ENCODE peak calls at places on chromosomes 13 and 19, in six cellular contexts. G, R, A, F, E and W are unnamed samples.

GRCh38 chr13:90800082-90800746 is 547.3 kb upstream of the MIR17HG start:
- DNase-seq in E (no peak), F (no peak), R (peak), G (no peak), A (no peak), W (no peak)

GRCh38 chr19:52749780-52750179 is 14.9 kb upstream of the ZNF611 start:
- DNase-seq in G (no peak), E (no peak), F (no peak), A (no peak), R (no peak), W (no peak)

GRCh38 chr13:79898202-79898826 is 417.4 kb downstream of the NDFIP2 start:
- DNase-seq in F (no peak), A (no peak), G (no peak), E (no peak), R (no peak), W (no peak)

GRCh38 chr19:49857061-49857833 is 6.3 kb downstream of the PTOV1 start:
- DNase-seq in E (no peak), F (no peak), A (peak), G (no peak), R (no peak), W (no peak)

GRCh38 chr19:50639121-50640112 is at the start of gene SYT3:
- DNase-seq in G (no peak), E (no peak), A (peak), F (peak), R (peak), W (peak)

GRCh38 chr19:33778089-33778791 is 18.4 kb upstream of the KCTD15 start:
- DNase-seq in A (peak), G (no peak), E (peak), R (peak), F (peak), W (peak)

GRCh38 chr13:50923272-50923671 is 13.7 kb downstream of the RNASEH2B start:
- DNase-seq in F (no peak), G (no peak), E (no peak), A (no peak), R (no peak), W (no peak)

GRCh38 chr13:64054306-64054705 is 2638.7 kb upstream of the PCDH20 start:
- DNase-seq in A (no peak), F (no peak), E (no peak), G (no peak), R (no peak), W (no peak)

GRCh38 chr13:113981611-113982295 is 7.9 kb upstream of the C13orf46 start:
- DNase-seq in R (no peak), G (no peak), E (no peak), F (no peak), A (peak), W (peak)

GRCh38 chr13:101433895-101434294 is 17.6 kb upstream of the NALCN start:
- DNase-seq in F (no peak), E (no peak), R (no peak), G (no peak), A (no peak), W (no peak)

GRCh38 chr13:33235078-33235477 is 50.5 kb downstream of the STARD13 start:
- DNase-seq in G (no peak), A (no peak), R (no peak), F (no peak), E (peak), W (no peak)
- TF ChIP-seq EP300 in G (no peak), A (no peak), R (no peak), F (no peak), E (no peak), W (no peak)

DNA sequence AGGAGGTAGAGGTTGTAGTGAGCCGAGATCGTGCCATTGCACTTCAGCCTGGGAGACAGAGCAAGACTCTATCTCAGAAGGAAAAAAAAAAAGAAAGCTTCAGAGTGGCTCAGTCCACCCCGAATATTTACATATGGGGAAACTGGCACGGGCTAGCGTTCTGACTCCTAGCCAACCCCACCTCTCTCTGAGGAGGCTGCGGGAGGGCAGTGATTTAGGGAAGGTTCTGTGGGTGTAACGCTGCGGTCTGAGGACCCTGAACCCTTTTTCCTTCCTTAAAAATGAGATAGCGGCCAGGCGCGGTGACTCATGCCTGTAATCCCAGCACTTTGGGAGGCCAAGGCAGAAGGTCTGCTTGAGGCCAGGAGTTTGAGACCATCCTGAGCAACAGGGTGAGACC is 5.0 kb downstream of the LRRC25 start:
- DNase-seq in F (peak), A (no peak), E (no peak), R (peak), G (no peak), W (peak)
- TF ChIP-seq POLR2AphosphoS5 in F (peak), A (peak), E (no peak), R (no peak), G (no peak), W (no peak)

GRCh38 chr13:40404407-40404806 is 262.0 kb downstream of the FOXO1 start:
- DNase-seq in E (no peak), G (no peak), R (no peak), A (no peak), F (no peak), W (peak)
- TF ChIP-seq EP300 in E (no peak), G (no peak), R (no peak), A (no peak), F (no peak), W (no peak)

GRCh38 chr19:30559446-30559845 is 187.3 kb downstream of the ZNF536 start:
- DNase-seq in F (no peak), R (no peak), E (no peak), A (no peak), G (no peak), W (no peak)
- TF ChIP-seq POLR2AphosphoS5 in F (no peak), R (no peak), E (no peak), A (no peak), G (no peak), W (no peak)

DNA sequence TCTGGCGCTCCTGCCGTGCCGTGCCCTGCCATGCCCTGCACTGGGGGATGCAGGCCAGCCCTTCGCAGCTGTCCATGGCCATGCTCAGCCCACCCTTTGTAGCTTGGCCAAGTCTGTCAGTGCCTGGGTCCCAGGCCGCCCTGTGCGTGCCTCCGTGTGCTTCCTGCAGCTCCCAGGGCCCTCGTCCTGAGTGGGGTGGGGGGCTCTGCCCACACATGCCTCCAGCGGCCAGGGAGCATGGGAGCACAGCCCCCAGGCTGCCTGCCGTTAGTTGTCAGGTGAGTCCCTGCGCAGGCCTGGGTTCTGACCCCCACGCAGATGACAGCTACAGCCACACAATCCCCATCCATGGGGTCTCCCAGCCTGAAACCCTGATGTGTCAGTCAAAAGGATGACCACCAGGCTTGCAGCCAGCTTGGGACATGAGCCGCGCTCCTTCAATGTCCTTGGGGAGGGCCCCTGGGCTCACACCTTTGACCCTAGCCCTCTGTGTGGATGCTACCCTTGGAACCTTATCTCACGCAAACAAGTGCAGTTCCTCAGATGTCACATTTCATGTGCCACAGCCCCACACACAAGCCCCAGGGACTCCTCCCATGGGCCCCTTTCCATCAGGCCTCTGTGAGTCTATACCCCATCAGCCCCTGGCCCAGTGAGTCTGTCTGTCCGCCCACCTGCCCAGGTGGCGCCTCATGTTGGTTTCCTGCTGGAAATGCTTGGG is 24.5 kb downstream of the TMED1 start:
- DNase-seq in R (no peak), F (no peak), G (no peak), A (no peak), E (peak), W (no peak)
- TF ChIP-seq EP300 in R (no peak), F (no peak), G (no peak), A (no peak), E (no peak), W (no peak)

GRCh38 chr19:35410487-35410886 is 37.6 kb upstream of the FFAR2 start:
- DNase-seq in G (no peak), F (no peak), E (no peak), A (no peak), R (no peak), W (no peak)

GRCh38 chr19:35417713-35418534 is 30.1 kb upstream of the FFAR2 start:
- DNase-seq in F (no peak), G (no peak), R (no peak), A (no peak), E (no peak), W (no peak)

GRCh38 chr19:35417278-35417677 is 30.8 kb upstream of the FFAR2 start:
- DNase-seq in E (no peak), G (no peak), F (no peak), A (no peak), R (no peak), W (no peak)

GRCh38 chr19:35416331-35416730 is 31.7 kb upstream of the FFAR2 start:
- DNase-seq in F (no peak), A (no peak), G (no peak), R (no peak), E (no peak), W (no peak)

GRCh38 chr19:35414442-35414841 is 33.6 kb upstream of the FFAR2 start:
- DNase-seq in E (no peak), F (no peak), A (no peak), R (no peak), G (no peak), W (no peak)
- TF ChIP-seq POLR2AphosphoS5 in E (no peak), F (no peak), A (no peak), R (no peak), G (no peak), W (no peak)